ENCODE peak calls at places on chromosomes 11 and 22, in ten cellular contexts. One of them, this sample, is unnamed.

GRCh38 chr22:50671641-50672040 is 982 bp upstream of the SHANK3 start:
- DNase-seq in islet precursor cell: no peak
- DNase-seq in ascending aorta: no peak
- DNase-seq in DMS 273 treated with DMSO at 0.1 percent for 48 hours: no peak
- DNase-seq in non-pigmented ciliary epithelial cell: no peak
- DNase-seq in MM.1S: no peak
- DNase-seq in stimulated activated CD4-positive, alpha-beta T cell treated with anti-CD3 and anti-CD28 coated beads, TNF-alpha, amount 100 ng/mL, for 1 hour: no peak
- DNase-seq in body of pancreas: no peak
- DNase-seq in foreskin fibroblast: no peak
- DNase-seq in prostate gland: no peak
- DNase-seq in this sample: no peak

GRCh38 chr22:47032956-47033647 is 270.7 kb downstream of the TBC1D22A start:
- DNase-seq in islet precursor cell: no peak
- DNase-seq in ascending aorta: no peak
- DNase-seq in DMS 273 treated with DMSO at 0.1 percent for 48 hours: no peak
- DNase-seq in non-pigmented ciliary epithelial cell: no peak
- DNase-seq in MM.1S: no peak
- DNase-seq in stimulated activated CD4-positive, alpha-beta T cell treated with anti-CD3 and anti-CD28 coated beads, TNF-alpha, amount 100 ng/mL, for 1 hour: no peak
- DNase-seq in body of pancreas: peak; percentile 37
- DNase-seq in foreskin fibroblast: no peak
- DNase-seq in prostate gland: no peak
- DNase-seq in this sample: no peak

GRCh38 chr22:21816787-21817496 is 50.5 kb downstream of the MAPK1 start:
- DNase-seq in islet precursor cell: no peak
- DNase-seq in ascending aorta: no peak
- DNase-seq in DMS 273 treated with DMSO at 0.1 percent for 48 hours: no peak
- DNase-seq in non-pigmented ciliary epithelial cell: peak; percentile 77
- DNase-seq in MM.1S: no peak
- DNase-seq in stimulated activated CD4-positive, alpha-beta T cell treated with anti-CD3 and anti-CD28 coated beads, TNF-alpha, amount 100 ng/mL, for 1 hour: no peak
- DNase-seq in body of pancreas: peak; percentile 35
- DNase-seq in foreskin fibroblast: peak; percentile 91
- DNase-seq in prostate gland: no peak
- DNase-seq in this sample: no peak

GRCh38 chr22:47164514-47165337 is 402.3 kb downstream of the TBC1D22A start:
- DNase-seq in islet precursor cell: peak; percentile 49
- DNase-seq in ascending aorta: no peak
- DNase-seq in DMS 273 treated with DMSO at 0.1 percent for 48 hours: no peak
- DNase-seq in non-pigmented ciliary epithelial cell: no peak
- DNase-seq in MM.1S: no peak
- DNase-seq in stimulated activated CD4-positive, alpha-beta T cell treated with anti-CD3 and anti-CD28 coated beads, TNF-alpha, amount 100 ng/mL, for 1 hour: no peak
- DNase-seq in body of pancreas: peak; percentile 4
- DNase-seq in foreskin fibroblast: no peak
- DNase-seq in prostate gland: no peak
- DNase-seq in this sample: no peak

GRCh38 chr11:22785251-22785650 is 44.4 kb downstream of the SVIP start:
- DNase-seq in islet precursor cell: no peak
- DNase-seq in ascending aorta: no peak
- DNase-seq in DMS 273 treated with DMSO at 0.1 percent for 48 hours: peak; percentile 36
- DNase-seq in non-pigmented ciliary epithelial cell: peak; percentile 14
- DNase-seq in MM.1S: no peak
- DNase-seq in stimulated activated CD4-positive, alpha-beta T cell treated with anti-CD3 and anti-CD28 coated beads, TNF-alpha, amount 100 ng/mL, for 1 hour: no peak
- DNase-seq in body of pancreas: no peak
- DNase-seq in foreskin fibroblast: no peak
- DNase-seq in prostate gland: no peak
- DNase-seq in this sample: peak; percentile 53

GRCh38 chr11:1857064-1857463 is 4.2 kb downstream of the LSP1 start:
- DNase-seq in islet precursor cell: no peak
- DNase-seq in ascending aorta: no peak
- DNase-seq in DMS 273 treated with DMSO at 0.1 percent for 48 hours: no peak
- DNase-seq in non-pigmented ciliary epithelial cell: no peak
- DNase-seq in MM.1S: no peak
- DNase-seq in stimulated activated CD4-positive, alpha-beta T cell treated with anti-CD3 and anti-CD28 coated beads, TNF-alpha, amount 100 ng/mL, for 1 hour: no peak
- DNase-seq in body of pancreas: no peak
- DNase-seq in foreskin fibroblast: no peak
- DNase-seq in prostate gland: no peak
- DNase-seq in this sample: no peak

GRCh38 chr11:13007182-13007581 is 1.9 kb upstream of the RASSF10 start:
- DNase-seq in islet precursor cell: no peak
- DNase-seq in ascending aorta: no peak
- DNase-seq in DMS 273 treated with DMSO at 0.1 percent for 48 hours: no peak
- DNase-seq in non-pigmented ciliary epithelial cell: no peak
- DNase-seq in MM.1S: no peak
- DNase-seq in stimulated activated CD4-positive, alpha-beta T cell treated with anti-CD3 and anti-CD28 coated beads, TNF-alpha, amount 100 ng/mL, for 1 hour: no peak
- DNase-seq in body of pancreas: no peak
- DNase-seq in foreskin fibroblast: no peak
- DNase-seq in prostate gland: no peak
- DNase-seq in this sample: no peak

GRCh38 chr11:86999859-87000753 is 37.6 kb upstream of the TMEM135 start:
- DNase-seq in islet precursor cell: peak; percentile 97
- DNase-seq in ascending aorta: no peak
- DNase-seq in DMS 273 treated with DMSO at 0.1 percent for 48 hours: no peak
- DNase-seq in non-pigmented ciliary epithelial cell: no peak
- DNase-seq in MM.1S: no peak
- DNase-seq in stimulated activated CD4-positive, alpha-beta T cell treated with anti-CD3 and anti-CD28 coated beads, TNF-alpha, amount 100 ng/mL, for 1 hour: no peak
- DNase-seq in body of pancreas: peak; percentile 18
- DNase-seq in foreskin fibroblast: no peak
- DNase-seq in prostate gland: peak; percentile 81
- DNase-seq in this sample: no peak

GRCh38 chr11:18192988-18193387 is 20.4 kb downstream of the MRGPRX4 start:
- DNase-seq in islet precursor cell: no peak
- DNase-seq in ascending aorta: no peak
- DNase-seq in DMS 273 treated with DMSO at 0.1 percent for 48 hours: no peak
- DNase-seq in non-pigmented ciliary epithelial cell: no peak
- DNase-seq in MM.1S: no peak
- DNase-seq in stimulated activated CD4-positive, alpha-beta T cell treated with anti-CD3 and anti-CD28 coated beads, TNF-alpha, amount 100 ng/mL, for 1 hour: no peak
- DNase-seq in body of pancreas: no peak
- DNase-seq in foreskin fibroblast: no peak
- DNase-seq in prostate gland: no peak
- DNase-seq in this sample: no peak

GRCh38 chr22:44497218-44497903 is 672 bp downstream of the RTL6 start:
- DNase-seq in islet precursor cell: no peak
- DNase-seq in ascending aorta: no peak
- DNase-seq in DMS 273 treated with DMSO at 0.1 percent for 48 hours: no peak
- DNase-seq in non-pigmented ciliary epithelial cell: no peak
- DNase-seq in MM.1S: no peak
- DNase-seq in stimulated activated CD4-positive, alpha-beta T cell treated with anti-CD3 and anti-CD28 coated beads, TNF-alpha, amount 100 ng/mL, for 1 hour: no peak
- DNase-seq in body of pancreas: peak; percentile 40
- DNase-seq in foreskin fibroblast: peak; percentile 66
- DNase-seq in prostate gland: no peak
- DNase-seq in this sample: no peak

GRCh38 chr22:28111501-28111900 is 192.4 kb upstream of the PITPNB start:
- DNase-seq in islet precursor cell: no peak
- DNase-seq in ascending aorta: no peak
- DNase-seq in DMS 273 treated with DMSO at 0.1 percent for 48 hours: no peak
- DNase-seq in non-pigmented ciliary epithelial cell: no peak
- DNase-seq in MM.1S: no peak
- DNase-seq in stimulated activated CD4-positive, alpha-beta T cell treated with anti-CD3 and anti-CD28 coated beads, TNF-alpha, amount 100 ng/mL, for 1 hour: no peak
- DNase-seq in body of pancreas: no peak
- DNase-seq in foreskin fibroblast: peak; percentile 78
- DNase-seq in prostate gland: no peak
- DNase-seq in this sample: no peak

GRCh38 chr22:27022256-27022655 is 364.9 kb downstream of the MIAT start:
- DNase-seq in islet precursor cell: no peak
- DNase-seq in ascending aorta: no peak
- DNase-seq in DMS 273 treated with DMSO at 0.1 percent for 48 hours: no peak
- DNase-seq in non-pigmented ciliary epithelial cell: no peak
- DNase-seq in MM.1S: no peak
- DNase-seq in stimulated activated CD4-positive, alpha-beta T cell treated with anti-CD3 and anti-CD28 coated beads, TNF-alpha, amount 100 ng/mL, for 1 hour: no peak
- DNase-seq in body of pancreas: no peak
- DNase-seq in foreskin fibroblast: no peak
- DNase-seq in prostate gland: no peak
- DNase-seq in this sample: no peak

GRCh38 chr11:67136156-67136555 is 17.1 kb downstream of the KDM2A start:
- DNase-seq in islet precursor cell: no peak
- DNase-seq in ascending aorta: no peak
- DNase-seq in DMS 273 treated with DMSO at 0.1 percent for 48 hours: no peak
- DNase-seq in non-pigmented ciliary epithelial cell: no peak
- DNase-seq in MM.1S: no peak
- DNase-seq in stimulated activated CD4-positive, alpha-beta T cell treated with anti-CD3 and anti-CD28 coated beads, TNF-alpha, amount 100 ng/mL, for 1 hour: no peak
- DNase-seq in body of pancreas: no peak
- DNase-seq in foreskin fibroblast: no peak
- DNase-seq in prostate gland: no peak
- DNase-seq in this sample: no peak

GRCh38 chr11:97615541-97615940 is 1225.7 kb downstream of the JRKL start:
- DNase-seq in islet precursor cell: no peak
- DNase-seq in ascending aorta: no peak
- DNase-seq in DMS 273 treated with DMSO at 0.1 percent for 48 hours: no peak
- DNase-seq in non-pigmented ciliary epithelial cell: no peak
- DNase-seq in MM.1S: no peak
- DNase-seq in stimulated activated CD4-positive, alpha-beta T cell treated with anti-CD3 and anti-CD28 coated beads, TNF-alpha, amount 100 ng/mL, for 1 hour: no peak
- DNase-seq in body of pancreas: no peak
- DNase-seq in foreskin fibroblast: no peak
- DNase-seq in prostate gland: no peak
- DNase-seq in this sample: no peak

GRCh38 chr11:116808262-116809175 is 14.6 kb downstream of the APOA4 start:
- DNase-seq in islet precursor cell: no peak
- DNase-seq in ascending aorta: no peak
- DNase-seq in DMS 273 treated with DMSO at 0.1 percent for 48 hours: no peak
- DNase-seq in non-pigmented ciliary epithelial cell: no peak
- DNase-seq in MM.1S: no peak
- DNase-seq in stimulated activated CD4-positive, alpha-beta T cell treated with anti-CD3 and anti-CD28 coated beads, TNF-alpha, amount 100 ng/mL, for 1 hour: no peak
- DNase-seq in body of pancreas: peak; percentile 81
- DNase-seq in foreskin fibroblast: peak; percentile 76
- DNase-seq in prostate gland: peak; percentile 48
- DNase-seq in this sample: no peak

GRCh38 chr11:118411523-118411922 is 10.1 kb downstream of the ATP5MG start:
- DNase-seq in islet precursor cell: no peak
- DNase-seq in ascending aorta: no peak
- DNase-seq in DMS 273 treated with DMSO at 0.1 percent for 48 hours: no peak
- DNase-seq in non-pigmented ciliary epithelial cell: no peak
- DNase-seq in MM.1S: no peak
- DNase-seq in stimulated activated CD4-positive, alpha-beta T cell treated with anti-CD3 and anti-CD28 coated beads, TNF-alpha, amount 100 ng/mL, for 1 hour: no peak
- DNase-seq in body of pancreas: no peak
- DNase-seq in foreskin fibroblast: no peak
- DNase-seq in prostate gland: no peak
- DNase-seq in this sample: no peak

GRCh38 chr11:61776561-61777075 is 15.8 kb downstream of the TMEM258 start:
- DNase-seq in islet precursor cell: peak; percentile 89
- DNase-seq in ascending aorta: no peak
- DNase-seq in DMS 273 treated with DMSO at 0.1 percent for 48 hours: no peak
- DNase-seq in non-pigmented ciliary epithelial cell: peak; percentile 27
- DNase-seq in MM.1S: peak; percentile 42
- DNase-seq in stimulated activated CD4-positive, alpha-beta T cell treated with anti-CD3 and anti-CD28 coated beads, TNF-alpha, amount 100 ng/mL, for 1 hour: no peak
- DNase-seq in body of pancreas: peak; percentile 85
- DNase-seq in foreskin fibroblast: peak; percentile 84
- DNase-seq in prostate gland: no peak
- DNase-seq in this sample: no peak

GRCh38 chr11:64536396-64536935 is 54.6 kb upstream of the SLC22A12 start:
- DNase-seq in islet precursor cell: no peak
- DNase-seq in ascending aorta: no peak
- DNase-seq in DMS 273 treated with DMSO at 0.1 percent for 48 hours: no peak
- DNase-seq in non-pigmented ciliary epithelial cell: no peak
- DNase-seq in MM.1S: no peak
- DNase-seq in stimulated activated CD4-positive, alpha-beta T cell treated with anti-CD3 and anti-CD28 coated beads, TNF-alpha, amount 100 ng/mL, for 1 hour: no peak
- DNase-seq in body of pancreas: no peak
- DNase-seq in foreskin fibroblast: peak; percentile 16
- DNase-seq in prostate gland: no peak
- DNase-seq in this sample: no peak

This sample was measured in NCI-H524 treated with DMSO at 0.1 percent for 48 hours.